ENCODE peak calls at places on chromosomes 3 and 15, in five cellular contexts. H, I, N, S and B are unnamed samples.

GRCh38 chr3:55891106-55891505 is 404.0 kb upstream of the WNT5A start:
- DNase-seq in I (no peak), H (no peak), S (no peak), N (no peak), B (no peak)

GRCh38 chr3:59710556-59710953 is 660.7 kb upstream of the CFAP20DC start:
- DNase-seq in H (no peak), N (no peak), I (no peak), S (no peak), B (no peak)

GRCh38 chr15:70526974-70527325 is 236.4 kb downstream of the UACA start:
- DNase-seq in S (no peak), I (peak), N (no peak), H (no peak), B (no peak)

GRCh38 chr3:197367081-197367780 is 68.8 kb upstream of the DLG1 start:
- DNase-seq in I (peak), S (no peak), H (no peak), N (peak), B (peak)

GRCh38 chr3:184491867-184492615 is 69.5 kb upstream of the EPHB3 start:
- DNase-seq in S (no peak), N (no peak), I (no peak), H (peak), B (peak)

GRCh38 chr3:70249509-70250160 is 62.8 kb downstream of the MDFIC2 start:
- DNase-seq in I (no peak), S (no peak), H (no peak), N (peak), B (no peak)

GRCh38 chr15:28021281-28022039 is 77.7 kb downstream of the OCA2 start:
- DNase-seq in N (peak), S (peak), I (peak), H (peak), B (peak)

GRCh38 chr3:183272792-183273191 is 19.7 kb downstream of the B3GNT5 start:
- DNase-seq in S (no peak), I (no peak), N (no peak), H (no peak), B (no peak)

GRCh38 chr3:189363856-189364255 is 192.1 kb downstream of the TPRG1 start:
- DNase-seq in I (no peak), H (no peak), N (peak), S (no peak), B (peak)